ENCODE peak calls at places on chromosomes 1 and 21, in ten cellular contexts. T, G, L, E, Z, V, R, B, S and D are unnamed samples.

GRCh38 chr1:113552244-113552643 is 161.9 kb downstream of the MAGI3 start:
- DNase-seq in T (no peak), G (no peak), L (peak), E (no peak), Z (no peak), V (no peak), R (no peak), B (no peak), S (no peak), D (no peak)

GRCh38 chr1:224168859-224169380 is 14.1 kb upstream of the DEGS1 start:
- DNase-seq in T (no peak), G (no peak), L (peak), E (peak), Z (no peak), V (no peak), R (peak), B (peak), S (peak), D (peak)

GRCh38 chr1:21322681-21323016 is 32.4 kb upstream of the ECE1 start:
- DNase-seq in T (no peak), G (no peak), L (no peak), E (no peak), Z (no peak), V (no peak), R (no peak), B (no peak), S (no peak), D (no peak)

GRCh38 chr1:151013518-151013917 is 5.3 kb downstream of the PRUNE1 start:
- DNase-seq in T (no peak), G (no peak), L (peak), E (no peak), Z (no peak), V (no peak), R (no peak), B (peak), S (peak), D (no peak)

GRCh38 chr1:147273409-147274307 is 31.2 kb downstream of the CHD1L start:
- DNase-seq in T (no peak), G (no peak), L (peak), E (no peak), Z (no peak), V (peak), R (peak), B (peak), S (peak), D (peak)

GRCh38 chr21:45401916-45402900 is 2.8 kb upstream of the COL18A1 start:
- DNase-seq in T (no peak), G (no peak), L (no peak), E (no peak), Z (no peak), V (no peak), R (no peak), B (no peak), S (no peak), D (no peak)

GRCh38 chr21:46122241-46122671 is 24.3 kb downstream of the COL6A2 start:
- DNase-seq in T (no peak), G (peak), L (peak), E (no peak), Z (peak), V (no peak), R (peak), B (peak), S (peak), D (no peak)

GRCh38 chr1:7300893-7301292 is 470.2 kb upstream of the VAMP3 start:
- DNase-seq in T (no peak), G (no peak), L (peak), E (no peak), Z (no peak), V (peak), R (peak), B (peak), S (peak), D (no peak)

GRCh38 chr1:158246650-158247049 is 7.6 kb upstream of the CD1A start:
- DNase-seq in T (no peak), G (no peak), L (no peak), E (no peak), Z (no peak), V (no peak), R (no peak), B (no peak), S (no peak), D (peak)

GRCh38 chr1:110309768-110310167 is 29.4 kb upstream of the RBM15 start:
- DNase-seq in T (no peak), G (no peak), L (peak), E (no peak), Z (no peak), V (no peak), R (peak), B (peak), S (peak), D (no peak)

GRCh38 chr1:161071886-161072371 is 2.2 kb upstream of the ARHGAP30 start:
- DNase-seq in T (no peak), G (no peak), L (peak), E (peak), Z (no peak), V (no peak), R (peak), B (peak), S (peak), D (peak)

GRCh38 chr1:41791667-41792484 is 126.8 kb downstream of the HIVEP3 start:
- DNase-seq in T (no peak), G (no peak), L (no peak), E (no peak), Z (no peak), V (no peak), R (no peak), B (no peak), S (no peak), D (peak)

GRCh38 chr1:239858058-239858457 is 233.6 kb upstream of the FMN2 start:
- DNase-seq in T (no peak), G (no peak), L (peak), E (no peak), Z (no peak), V (no peak), R (no peak), B (no peak), S (no peak), D (no peak)

GRCh38 chr1:226530591-226530990 is 18.0 kb upstream of the STUM start:
- DNase-seq in T (no peak), G (no peak), L (no peak), E (no peak), Z (no peak), V (no peak), R (no peak), B (no peak), S (no peak), D (no peak)

GRCh38 chr1:221735976-221736375 is 5.9 kb downstream of the DUSP10 start:
- DNase-seq in T (no peak), G (no peak), L (no peak), E (no peak), Z (no peak), V (no peak), R (peak), B (no peak), S (no peak), D (no peak)

GRCh38 chr1:1299686-1300351 is 7.9 kb downstream of the ACAP3 start:
- DNase-seq in T (no peak), G (no peak), L (no peak), E (no peak), Z (no peak), V (no peak), R (no peak), B (no peak), S (no peak), D (no peak)

GRCh38 chr1:156691665-156692408 is 13.5 kb downstream of the CRABP2 start:
- DNase-seq in T (no peak), G (no peak), L (peak), E (no peak), Z (no peak), V (no peak), R (no peak), B (no peak), S (no peak), D (no peak)

GRCh38 chr1:222912730-222913129 is 97.9 kb downstream of the DISP1 start:
- DNase-seq in T (no peak), G (no peak), L (peak), E (no peak), Z (no peak), V (no peak), R (no peak), B (peak), S (peak), D (no peak)

GRCh38 chr1:164226977-164227376 is 332.0 kb upstream of the PBX1 start:
- DNase-seq in T (no peak), G (no peak), L (no peak), E (no peak), Z (no peak), V (no peak), R (no peak), B (no peak), S (no peak), D (no peak)

GRCh38 chr1:158180741-158181576 is at the start of gene CD1D:
- DNase-seq in T (no peak), G (no peak), L (peak), E (no peak), Z (no peak), V (no peak), R (no peak), B (no peak), S (peak), D (peak)

GRCh38 chr1:17596651-17597509 is 57.4 kb downstream of the ARHGEF10L start:
- DNase-seq in T (no peak), G (no peak), L (no peak), E (no peak), Z (no peak), V (no peak), R (no peak), B (no peak), S (no peak), D (no peak)

GRCh38 chr1:98704474-98704873 is 43.0 kb downstream of the SNX7 start:
- DNase-seq in T (no peak), G (no peak), L (peak), E (no peak), Z (no peak), V (no peak), R (peak), B (peak), S (peak), D (peak)

GRCh38 chr1:63319069-63320023 is 3.0 kb upstream of the FOXD3 start:
- DNase-seq in T (no peak), G (no peak), L (no peak), E (no peak), Z (no peak), V (no peak), R (no peak), B (no peak), S (peak), D (no peak)

GRCh38 chr1:30818568-30819243 is 61.1 kb upstream of the LAPTM5 start:
- DNase-seq in T (no peak), G (no peak), L (peak), E (no peak), Z (no peak), V (no peak), R (peak), B (no peak), S (no peak), D (no peak)

DNA sequence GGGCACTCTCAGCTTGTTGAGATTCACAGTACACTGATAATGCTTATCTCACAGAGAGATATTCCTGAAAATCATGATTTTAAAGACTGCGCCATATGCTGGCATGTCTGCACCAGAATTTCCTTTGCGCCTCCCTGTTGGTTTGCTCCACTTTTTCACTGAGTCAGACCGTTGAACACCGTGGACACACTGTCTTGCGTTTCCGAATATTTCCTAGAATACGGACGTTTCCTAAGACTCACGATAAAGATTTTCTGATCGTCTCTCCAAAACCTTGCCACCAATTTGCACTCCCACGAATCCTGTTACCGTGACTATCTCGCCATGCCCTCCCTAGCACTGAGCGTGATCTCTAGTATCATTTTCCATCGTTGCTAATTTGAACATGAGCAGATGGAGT is 467 bp upstream of the C1orf115 start:
- DNase-seq in T (no peak), G (no peak), L (no peak), E (no peak), Z (no peak), V (no peak), R (no peak), B (no peak), S (no peak), D (no peak)
- H3K4me3 ChIP-seq in T (peak), G (peak), L (peak), E (peak), Z (peak), V (peak), R (peak), B (peak), S (peak), D (no peak)

GRCh38 chr1:205669341-205670142 is 10.8 kb downstream of the SLC45A3 start:
- DNase-seq in T (no peak), G (no peak), L (no peak), E (no peak), Z (no peak), V (no peak), R (no peak), B (no peak), S (no peak), D (no peak)
- H3K4me3 ChIP-seq in T (no peak), G (no peak), L (no peak), E (no peak), Z (no peak), V (no peak), R (no peak), B (no peak), S (no peak), D (no peak)

GRCh38 chr1:24391882-24392603 is 21.5 kb downstream of the STPG1 start:
- DNase-seq in T (no peak), G (no peak), L (peak), E (peak), Z (peak), V (no peak), R (peak), B (peak), S (peak), D (peak)
- H3K4me3 ChIP-seq in T (peak), G (no peak), L (no peak), E (no peak), Z (peak), V (no peak), R (peak), B (no peak), S (no peak), D (no peak)

DNA sequence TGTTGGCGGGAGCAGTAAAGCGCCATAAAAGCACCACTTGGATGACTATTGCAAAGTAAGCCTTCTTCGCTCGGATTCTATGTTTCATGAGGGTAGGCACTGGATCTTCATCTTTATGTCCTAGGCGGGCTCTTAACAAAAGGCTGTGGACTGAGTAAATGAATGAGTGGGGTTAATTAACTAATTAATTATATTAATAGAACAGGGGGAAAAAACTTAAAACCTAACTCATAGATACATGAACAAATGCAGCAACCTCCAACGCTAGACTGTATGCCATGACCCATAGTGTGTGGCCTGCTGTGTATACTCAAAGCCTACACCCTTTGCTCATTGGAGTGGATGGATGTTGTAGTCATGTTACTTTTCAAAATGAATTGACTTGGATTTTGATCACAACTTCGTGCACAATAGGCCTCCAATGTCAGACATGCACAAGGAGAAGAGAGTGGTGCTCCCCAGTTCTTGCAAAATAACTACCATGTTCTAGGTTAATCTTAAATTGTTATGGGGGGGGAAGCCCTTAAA is 417 bp upstream of the GFI1 start:
- DNase-seq in T (no peak), G (no peak), L (no peak), E (no peak), Z (no peak), V (no peak), R (no peak), B (no peak), S (no peak), D (no peak)
- H3K4me3 ChIP-seq in T (peak), G (no peak), L (peak), E (peak), Z (peak), V (no peak), R (no peak), B (peak), S (no peak), D (peak)

DNA sequence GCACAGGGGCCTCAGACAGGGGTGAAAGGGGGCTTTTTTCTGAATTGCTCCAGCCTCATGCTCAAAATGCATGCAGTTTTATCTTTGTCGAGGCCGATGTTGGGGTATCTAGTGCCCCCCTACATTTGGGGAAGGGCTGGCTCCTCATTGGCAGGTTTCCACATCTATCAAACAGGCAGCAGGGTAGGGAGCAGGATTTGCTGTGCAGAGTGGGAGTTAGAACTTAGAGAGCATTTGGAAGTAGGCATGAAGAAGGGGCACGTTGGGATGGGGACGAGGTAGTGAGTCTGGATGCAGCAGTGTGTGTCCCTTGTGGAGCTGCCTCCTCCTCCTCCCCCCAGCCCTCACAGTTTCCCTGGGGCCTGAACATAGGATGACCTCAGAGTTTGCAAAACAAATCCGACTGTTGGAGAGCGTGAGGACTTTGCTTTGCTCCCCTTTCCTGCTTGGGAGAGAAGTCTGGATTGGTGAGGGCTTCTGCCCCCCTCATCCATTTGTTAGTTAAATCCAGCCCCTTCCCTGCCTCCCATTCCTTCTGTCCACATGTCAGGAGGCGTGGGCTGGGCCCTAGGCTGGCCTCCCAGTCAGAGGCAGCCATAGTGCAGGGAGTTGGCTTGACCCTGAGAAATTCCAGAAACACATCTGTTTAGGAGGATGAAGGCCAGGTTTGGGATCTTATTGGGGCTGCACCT is 36.9 kb upstream of the GPR37L1 start:
- DNase-seq in T (no peak), G (no peak), L (peak), E (no peak), Z (no peak), V (no peak), R (no peak), B (no peak), S (peak), D (no peak)
- H3K4me3 ChIP-seq in T (no peak), G (no peak), L (no peak), E (no peak), Z (no peak), V (no peak), R (no peak), B (no peak), S (no peak), D (no peak)

DNA sequence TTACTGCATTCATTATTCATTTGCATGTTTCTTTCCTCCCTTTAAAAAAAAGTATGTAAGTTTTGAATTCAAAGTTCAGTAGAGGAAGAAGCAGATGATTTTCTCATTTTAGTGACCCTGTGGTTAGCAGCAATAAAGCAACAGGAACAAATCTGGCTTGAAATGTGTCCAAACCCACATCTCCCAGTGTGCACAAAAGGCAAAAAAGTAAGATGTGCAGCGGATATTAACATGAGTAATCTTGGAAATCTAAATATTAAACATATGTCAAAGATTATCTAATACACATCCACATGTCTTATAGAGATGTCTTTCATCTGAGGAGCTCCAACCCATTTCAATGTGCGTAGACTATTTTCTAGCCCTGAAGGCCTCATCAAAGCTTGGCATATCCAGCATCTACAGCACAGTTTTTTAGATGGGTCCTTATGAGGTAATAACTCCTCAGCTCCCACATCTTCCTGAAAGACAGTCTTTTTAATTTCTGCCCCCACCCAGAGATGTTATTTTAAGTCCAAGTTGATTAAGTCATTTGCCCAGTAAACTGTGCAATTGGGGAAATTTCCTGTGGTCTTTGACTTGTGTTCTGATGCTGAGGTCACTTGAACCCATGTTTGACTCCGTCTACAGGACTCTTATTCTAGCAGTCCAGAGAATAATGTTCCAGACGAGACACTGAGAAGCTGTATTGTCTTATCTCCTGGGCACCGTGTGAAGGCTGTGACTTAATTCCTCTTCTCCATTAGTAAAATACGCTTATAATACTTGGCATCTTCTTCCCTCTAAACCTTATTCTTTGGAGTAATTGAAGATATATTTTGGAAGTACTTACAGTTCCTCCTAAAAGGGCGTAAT is 73.7 kb downstream of the LMO4 start:
- DNase-seq in T (no peak), G (no peak), L (peak), E (no peak), Z (no peak), V (no peak), R (peak), B (no peak), S (peak), D (no peak)
- H3K4me3 ChIP-seq in T (no peak), G (no peak), L (no peak), E (no peak), Z (no peak), V (no peak), R (no peak), B (no peak), S (no peak), D (no peak)

DNA sequence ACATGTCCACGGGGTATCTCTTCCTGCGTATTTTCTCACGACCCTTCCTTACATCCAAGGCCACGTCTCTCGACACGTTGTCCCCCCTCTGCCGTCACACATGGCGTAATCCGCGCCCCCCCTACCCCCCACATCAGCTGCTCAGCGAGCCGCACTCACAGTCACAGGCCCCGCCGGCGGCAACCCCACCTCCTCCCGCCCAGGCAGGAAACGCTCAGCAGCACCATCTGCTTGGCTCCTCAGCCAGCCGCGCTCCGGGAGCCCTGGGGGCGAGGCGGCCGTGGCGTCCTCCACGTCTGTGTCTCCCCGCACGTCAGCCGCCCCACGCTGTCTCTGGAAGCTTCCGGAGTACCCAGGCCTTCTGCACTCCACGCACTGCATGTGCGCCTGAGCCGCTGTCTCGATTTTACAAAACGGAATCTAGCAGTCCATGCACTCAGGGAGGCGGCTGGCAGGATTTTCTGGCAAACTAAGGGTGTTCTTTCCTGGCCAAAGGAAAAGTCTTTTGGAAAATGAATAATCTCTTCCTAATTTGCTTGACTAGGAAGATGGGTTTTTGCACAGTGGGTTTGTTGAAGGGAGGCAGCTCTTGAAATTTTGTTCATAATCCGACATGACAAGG is 64.5 kb downstream of the SIK1 start:
- DNase-seq in T (no peak), G (peak), L (peak), E (peak), Z (peak), V (no peak), R (peak), B (peak), S (peak), D (peak)
- H3K4me3 ChIP-seq in T (peak), G (no peak), L (peak), E (peak), Z (peak), V (peak), R (peak), B (peak), S (no peak), D (peak)